ENCODE peak calls at places on chromosomes 1 and 21, in six cellular contexts. Q is prostate gland, C is fibroblast of pulmonary artery, G is tibial artery, V is A549, E is left ventricle myocardium inferior. M is an unnamed sample.

GRCh38 chr1:37556712-37557196 is at the start of gene DNALI1:
- DNase-seq in Q (peak), C (peak), G (peak), V (no peak), E (peak), M (peak)

GRCh38 chr21:40548134-40548533 is 298.8 kb downstream of the DSCAM start:
- DNase-seq in Q (no peak), C (no peak), G (no peak), V (no peak), E (no peak), M (no peak)

GRCh38 chr1:1220197-1220596 is 6.2 kb upstream of the TNFRSF4 start:
- DNase-seq in Q (no peak), C (no peak), G (no peak), V (no peak), E (no peak), M (no peak)

GRCh38 chr1:17207966-17208418 is 3.1 kb downstream of the PADI1 start:
- DNase-seq in Q (no peak), C (peak), G (no peak), V (peak), E (no peak), M (no peak)

GRCh38 chr1:229325873-229326502 is 16.9 kb downstream of the CCSAP start:
- DNase-seq in Q (no peak), C (peak), G (no peak), V (no peak), E (no peak), M (no peak)

GRCh38 chr1:111334169-111334568 is 43.5 kb downstream of the CHIA start:
- DNase-seq in Q (no peak), C (peak), G (no peak), V (no peak), E (peak), M (no peak)

GRCh38 chr1:66271904-66272254 is 262.1 kb upstream of the SGIP1 start:
- DNase-seq in Q (peak), C (peak), G (peak), V (peak), E (peak), M (peak)

GRCh38 chr1:29865051-29865450 is 628.7 kb downstream of the PTPRU start:
- DNase-seq in Q (no peak), C (no peak), G (no peak), V (no peak), E (no peak), M (no peak)

GRCh38 chr1:23799570-23800395 is 771 bp downstream of the GALE start:
- DNase-seq in Q (peak), C (peak), G (peak), V (peak), E (peak), M (no peak)

GRCh38 chr1:119646521-119647227 is 1.4 kb downstream of the ZNF697 start:
- DNase-seq in Q (no peak), C (peak), G (no peak), V (no peak), E (no peak), M (no peak)

GRCh38 chr1:43729816-43730463 is 22.6 kb downstream of the ST3GAL3 start:
- DNase-seq in Q (no peak), C (no peak), G (no peak), V (no peak), E (no peak), M (no peak)
- H3K4me3 ChIP-seq in Q (no peak), C (no peak), G (no peak), V (no peak), E (no peak), M (no peak)

GRCh38 chr1:116112388-116113140 is 1.4 kb downstream of the MAB21L3 start:
- DNase-seq in Q (no peak), C (no peak), G (no peak), V (no peak), E (no peak), M (no peak)

GRCh38 chr1:116110507-116111195 is 548 bp upstream of the MAB21L3 start:
- DNase-seq in Q (no peak), C (no peak), G (no peak), V (no peak), E (no peak), M (no peak)

GRCh38 chr1:116115476-116115875 is 4.3 kb downstream of the MAB21L3 start:
- DNase-seq in Q (no peak), C (peak), G (no peak), V (no peak), E (no peak), M (no peak)

GRCh38 chr1:116113615-116114014 is 2.4 kb downstream of the MAB21L3 start:
- DNase-seq in Q (no peak), C (no peak), G (no peak), V (no peak), E (no peak), M (no peak)

GRCh38 chr1:116111196-116112021 is at the start of gene MAB21L3:
- DNase-seq in Q (peak), C (no peak), G (no peak), V (no peak), E (no peak), M (no peak)
- H3K4me3 ChIP-seq in Q (peak), C (no peak), G (no peak), V (no peak), E (peak), M (no peak)

GRCh38 chr1:61357539-61357938 is 275.2 kb downstream of the NFIA start:
- DNase-seq in Q (no peak), C (no peak), G (no peak), V (no peak), E (no peak), M (no peak)

GRCh38 chr1:61356995-61357394 is 274.6 kb downstream of the NFIA start:
- DNase-seq in Q (no peak), C (no peak), G (no peak), V (no peak), E (no peak), M (no peak)

GRCh38 chr1:61353797-61354406 is 271.5 kb downstream of the NFIA start:
- DNase-seq in Q (no peak), C (no peak), G (no peak), V (no peak), E (no peak), M (no peak)

GRCh38 chr1:61348025-61348665 is 265.8 kb downstream of the NFIA start:
- DNase-seq in Q (no peak), C (no peak), G (no peak), V (no peak), E (no peak), M (no peak)

DNA sequence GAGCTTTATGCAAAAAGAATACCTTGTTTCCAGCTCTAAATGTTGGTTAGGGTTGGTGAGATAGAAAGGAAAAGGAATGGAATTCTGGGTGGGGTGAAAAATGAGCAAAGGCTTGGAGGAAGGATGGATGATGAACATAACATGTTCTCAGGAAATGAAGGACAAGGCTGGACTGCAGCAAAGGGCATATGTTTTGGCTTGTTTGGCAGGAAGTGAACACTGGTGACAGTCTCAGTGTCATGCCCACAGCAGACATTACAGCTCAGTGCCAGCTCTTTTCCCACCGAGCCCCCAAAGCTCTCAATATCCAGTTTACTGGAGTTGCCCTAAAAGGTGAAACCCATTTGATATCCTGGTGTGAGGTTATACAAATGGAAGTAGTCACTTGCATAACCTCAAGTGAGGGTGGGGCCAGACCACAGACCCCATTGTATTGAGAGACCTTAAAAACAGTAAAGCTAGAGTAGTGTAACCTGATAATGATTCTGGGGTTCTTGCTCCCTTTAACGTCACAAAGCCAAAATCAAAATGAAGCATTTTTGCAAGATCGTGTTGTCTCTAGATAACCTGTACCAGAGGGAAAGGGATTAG is 270.6 kb downstream of the NFIA start:
- DNase-seq in Q (no peak), C (no peak), G (no peak), V (no peak), E (no peak), M (no peak)
- H3K4me3 ChIP-seq in Q (no peak), C (no peak), G (no peak), V (no peak), E (no peak), M (no peak)

GRCh38 chr1:108050134-108050533 is 85.2 kb upstream of the VAV3 start:
- DNase-seq in Q (no peak), C (no peak), G (peak), V (no peak), E (peak), M (no peak)
- H3K4me3 ChIP-seq in Q (no peak), C (no peak), G (no peak), V (no peak), E (peak), M (no peak)

GRCh38 chr1:84785231-84785630 is 95.0 kb upstream of the SSX2IP start:
- DNase-seq in Q (no peak), C (no peak), G (no peak), V (no peak), E (no peak), M (no peak)

GRCh38 chr1:84780000-84780716 is 89.9 kb upstream of the SSX2IP start:
- DNase-seq in Q (peak), C (peak), G (no peak), V (no peak), E (no peak), M (no peak)

GRCh38 chr1:84776639-84777038 is 86.4 kb upstream of the SSX2IP start:
- DNase-seq in Q (no peak), C (no peak), G (no peak), V (no peak), E (no peak), M (no peak)

GRCh38 chr1:84782881-84783280 is 92.6 kb upstream of the SSX2IP start:
- DNase-seq in Q (no peak), C (no peak), G (no peak), V (no peak), E (no peak), M (no peak)

GRCh38 chr1:84782311-84782771 is 92.1 kb upstream of the SSX2IP start:
- DNase-seq in Q (no peak), C (peak), G (no peak), V (peak), E (peak), M (no peak)
- H3K4me3 ChIP-seq in Q (no peak), C (no peak), G (no peak), V (peak), E (no peak), M (no peak)

GRCh38 chr1:200741808-200742207 is 3.1 kb downstream of the CAMSAP2 start:
- DNase-seq in Q (no peak), C (no peak), G (no peak), V (no peak), E (no peak), M (no peak)
- H3K4me3 ChIP-seq in Q (no peak), C (peak), G (peak), V (peak), E (peak), M (no peak)

GRCh38 chr1:155964193-155964592 is 14.2 kb downstream of the ARHGEF2 start:
- DNase-seq in Q (no peak), C (no peak), G (no peak), V (no peak), E (no peak), M (no peak)

GRCh38 chr1:155962599-155963211 is 15.6 kb downstream of the ARHGEF2 start:
- DNase-seq in Q (no peak), C (peak), G (peak), V (no peak), E (no peak), M (no peak)

GRCh38 chr1:155966135-155966534 is 12.2 kb downstream of the ARHGEF2 start:
- DNase-seq in Q (no peak), C (no peak), G (no peak), V (no peak), E (no peak), M (no peak)

GRCh38 chr1:155960081-155960745 is 18.1 kb downstream of the ARHGEF2 start:
- DNase-seq in Q (no peak), C (no peak), G (no peak), V (no peak), E (no peak), M (no peak)

GRCh38 chr1:155961937-155962336 is 16.4 kb downstream of the ARHGEF2 start:
- DNase-seq in Q (no peak), C (peak), G (peak), V (peak), E (peak), M (peak)
- H3K4me3 ChIP-seq in Q (no peak), C (no peak), G (no peak), V (peak), E (peak), M (no peak)

DNA sequence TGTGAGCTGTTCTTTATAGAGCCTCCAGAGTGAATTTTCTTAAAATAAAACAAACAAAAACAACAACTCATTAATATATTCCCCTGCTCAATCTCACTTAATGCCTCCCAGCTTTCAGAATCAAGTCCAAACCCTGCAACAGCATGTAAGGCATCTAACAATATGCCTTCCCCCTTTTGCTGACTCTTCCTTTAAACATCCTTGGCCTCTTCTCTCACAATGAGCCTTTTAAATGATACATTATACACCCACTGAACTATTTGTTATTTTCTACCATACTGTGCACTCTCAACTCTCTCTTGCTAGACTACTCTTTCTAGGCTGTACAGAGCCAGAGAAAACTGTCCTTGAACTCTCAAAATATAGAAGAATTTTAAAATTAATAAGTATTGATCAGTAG is 115.2 kb upstream of the SNX7 start:
- DNase-seq in Q (no peak), C (no peak), G (no peak), V (no peak), E (no peak), M (no peak)
- H3K4me3 ChIP-seq in Q (no peak), C (no peak), G (no peak), V (no peak), E (no peak), M (no peak)

DNA sequence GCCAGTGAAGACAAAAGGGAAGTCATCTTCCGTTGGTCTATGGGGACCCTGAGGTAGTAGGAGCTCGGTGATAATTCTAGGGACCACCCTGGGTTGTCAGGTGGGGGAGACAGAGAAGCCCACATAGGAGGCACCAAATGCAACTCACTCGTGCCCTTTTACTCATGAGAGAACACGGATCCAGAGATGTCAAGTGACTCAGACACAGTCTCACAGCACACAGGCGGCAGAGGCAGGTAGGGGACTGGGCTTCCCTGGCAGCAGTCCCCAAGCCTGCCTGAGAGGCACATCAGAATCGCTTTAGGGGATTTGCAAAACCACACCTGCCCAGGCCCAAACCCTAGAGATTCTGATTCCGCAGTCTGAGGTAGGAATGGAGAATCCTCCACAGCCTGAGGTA is 31.3 kb upstream of the RUNX3 start:
- DNase-seq in Q (no peak), C (no peak), G (no peak), V (no peak), E (no peak), M (no peak)
- H3K4me3 ChIP-seq in Q (no peak), C (no peak), G (no peak), V (no peak), E (no peak), M (no peak)

DNA sequence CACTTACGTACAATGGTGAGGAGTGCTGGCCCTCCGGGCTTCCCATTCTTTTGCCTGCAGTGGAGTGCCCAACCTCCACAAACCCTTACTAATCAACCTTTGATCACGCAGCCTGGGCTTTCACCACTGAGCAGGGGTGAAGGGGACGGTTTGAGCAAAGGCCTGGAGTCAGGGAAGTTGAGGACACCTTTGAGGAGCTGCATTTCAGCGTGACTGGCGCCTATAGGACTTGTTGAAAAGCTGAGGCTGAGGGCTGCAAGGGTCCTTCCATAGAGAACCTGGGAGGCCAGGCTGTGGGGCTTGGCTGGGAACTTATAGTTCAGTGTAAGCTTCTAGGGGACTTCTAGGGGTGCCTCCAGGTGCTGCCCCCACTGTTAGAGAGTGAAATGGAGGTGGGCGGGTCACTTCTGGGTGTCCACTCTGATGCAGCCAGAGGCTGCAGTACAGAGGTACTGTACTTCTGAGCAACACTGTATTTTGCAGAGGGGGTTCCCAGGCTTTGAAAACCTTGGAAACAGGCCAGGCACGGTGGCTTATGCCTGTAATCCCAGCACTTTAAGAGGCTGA is 9.8 kb downstream of the SYTL1 start:
- DNase-seq in Q (no peak), C (no peak), G (no peak), V (no peak), E (no peak), M (no peak)
- H3K4me3 ChIP-seq in Q (no peak), C (no peak), G (peak), V (no peak), E (peak), M (peak)

M was measured in right atrium auricular region.